ENCODE peak calls at places on chromosomes 5 and 9, in eight cellular contexts. M is PC-3, X is transverse colon, I is adipocyte, O is fibroblast of lung, J is colonic mucosa, Y is lower lobe of right lung, B is mucosa of descending colon. R is an unnamed sample. For H3K4me1, the result is how much of the 10 kb centered on the place peaks cover.

GRCh38 chr5:55694152-55694830 is 17.8 kb downstream of the SLC38A9 start:
- DNase-seq in X (no peak), I (peak), J (no peak), Y (no peak), O (peak), M (peak), B (no peak), R (no peak)

GRCh38 chr5:172834570-172835245 is 657 bp downstream of the ERGIC1 start:
- DNase-seq in O (no peak), B (peak), X (peak), I (peak), J (no peak), M (no peak), Y (no peak), R (no peak)

GRCh38 chr5:20331826-20332225 is 343.8 kb upstream of the CDH18 start:
- DNase-seq in M (no peak), Y (no peak), I (no peak), X (no peak), J (no peak), B (no peak), O (no peak), R (no peak)

GRCh38 chr9:137710751-137711150 is 91.9 kb downstream of the EHMT1 start:
- DNase-seq in J (no peak), M (no peak), I (no peak), X (no peak), O (peak), B (no peak), Y (no peak), R (no peak)

GRCh38 chr5:1523793-1524480 is at the start of gene LPCAT1:
- DNase-seq in O (peak), J (peak), I (peak), B (peak), Y (peak), M (peak), X (peak), R (peak)

GRCh38 chr5:114101153-114101552 is 260.7 kb upstream of the KCNN2 start:
- DNase-seq in J (peak), B (peak), M (peak), X (no peak), Y (no peak), I (peak), O (peak), R (no peak)

GRCh38 chr9:93017621-93018020 is 40.9 kb upstream of the SUSD3 start:
- DNase-seq in O (no peak), I (no peak), M (no peak), X (no peak), B (no peak), J (no peak), Y (no peak), R (no peak)

GRCh38 chr9:4793412-4794005 is 765 bp downstream of the RCL1 start:
- DNase-seq in X (no peak), B (no peak), Y (no peak), I (no peak), J (no peak), M (no peak), O (peak), R (no peak)

GRCh38 chr5:1011226-1011631 is 2.6 kb downstream of the NKD2 start:
- DNase-seq in I (no peak), O (no peak), B (peak), Y (peak), M (peak), J (peak), X (peak), R (peak)

GRCh38 chr5:14512574-14512973 is 69.0 kb upstream of the OTULINL start:
- DNase-seq in O (no peak), Y (no peak), J (no peak), X (no peak), I (no peak), M (no peak), B (no peak), R (no peak)

GRCh38 chr9:101999441-101999840 is 261.0 kb upstream of the GRIN3A start:
- DNase-seq in O (no peak), I (no peak), J (no peak), Y (no peak), M (no peak), B (no peak), X (no peak), R (no peak)

GRCh38 chr5:93224624-93225023 is 356.4 kb downstream of the NR2F1-AS1 start:
- DNase-seq in I (no peak), X (no peak), J (no peak), Y (no peak), B (no peak), M (no peak), O (no peak), R (no peak)

GRCh38 chr5:98349251-98349989 is 424.0 kb upstream of the RGMB start:
- DNase-seq in O (peak), X (no peak), B (no peak), J (no peak), Y (no peak), M (peak), I (peak), R (no peak)

GRCh38 chr9:21813575-21814473 is 11.4 kb downstream of the MTAP start:
- DNase-seq in J (peak), X (peak), M (peak), O (peak), I (peak), Y (peak), B (peak), R (peak)

GRCh38 chr5:125237026-125237425 is 490.6 kb upstream of the ZNF608 start:
- DNase-seq in O (no peak), M (no peak), B (no peak), X (no peak), Y (no peak), I (no peak), J (no peak), R (no peak)

GRCh38 chr5:66239034-66239433 is 94.9 kb downstream of the SREK1 start:
- DNase-seq in Y (no peak), J (no peak), B (no peak), I (no peak), X (no peak), O (no peak), M (peak), R (no peak)

GRCh38 chr5:83895860-83896259 is 175.2 kb upstream of the HAPLN1 start:
- DNase-seq in Y (no peak), O (peak), B (no peak), M (no peak), J (no peak), X (no peak), I (no peak), R (no peak)

GRCh38 chr5:131749138-131749537 is 47.7 kb downstream of the FNIP1 start:
- DNase-seq in Y (no peak), O (peak), B (no peak), J (no peak), M (peak), I (no peak), X (no peak), R (no peak)

GRCh38 chr9:89923961-89924504 is 319.2 kb downstream of the GADD45G start:
- DNase-seq in Y (no peak), B (no peak), J (no peak), X (no peak), I (no peak), M (peak), O (peak), R (no peak)

GRCh38 chr5:32195265-32195664 is 21.1 kb upstream of the GOLPH3 start:
- DNase-seq in O (no peak), X (no peak), Y (no peak), M (no peak), J (no peak), B (no peak), I (no peak), R (no peak)

GRCh38 chr9:81690251-81690851 is 1.0 kb upstream of the TLE1 start:
- DNase-seq in O (no peak), M (peak), J (peak), Y (peak), B (peak), I (peak), X (peak), R (no peak)

GRCh38 chr9:77772641-77773040 is 124.5 kb upstream of the GNA14 start:
- DNase-seq in O (no peak), J (no peak), X (no peak), M (no peak), I (no peak), B (no peak), Y (no peak), R (no peak)

GRCh38 chr5:57494104-57495098 is 11.8 kb upstream of the ACTBL2 start:
- DNase-seq in I (peak), M (peak), B (peak), X (peak), Y (peak), J (peak), O (peak), R (peak)

GRCh38 chr9:127723450-127723849 is 7.6 kb downstream of the TTC16 start:
- DNase-seq in M (peak), X (peak), J (peak), I (peak), B (no peak), O (peak), Y (no peak), R (no peak)

GRCh38 chr9:19522558-19522957 is 113.7 kb downstream of the ACER2 start:
- DNase-seq in J (no peak), O (no peak), B (no peak), I (no peak), M (no peak), X (no peak), Y (no peak), R (no peak)
- H3K4me3 ChIP-seq in J (no peak), O (no peak), B (no peak), I (no peak), M (no peak), X (no peak), Y (no peak), R (no peak)

GRCh38 chr9:129027685-129028191 is 393 bp downstream of the SH3GLB2 start:
- DNase-seq in B (peak), J (no peak), X (peak), O (no peak), Y (peak), M (peak), I (no peak), R (peak)
- H3K4me1 ChIP-seq in B (under half), J (under half), X (under half), O (under half), Y (under half), M (under half), I (under half), R (under half)

DNA sequence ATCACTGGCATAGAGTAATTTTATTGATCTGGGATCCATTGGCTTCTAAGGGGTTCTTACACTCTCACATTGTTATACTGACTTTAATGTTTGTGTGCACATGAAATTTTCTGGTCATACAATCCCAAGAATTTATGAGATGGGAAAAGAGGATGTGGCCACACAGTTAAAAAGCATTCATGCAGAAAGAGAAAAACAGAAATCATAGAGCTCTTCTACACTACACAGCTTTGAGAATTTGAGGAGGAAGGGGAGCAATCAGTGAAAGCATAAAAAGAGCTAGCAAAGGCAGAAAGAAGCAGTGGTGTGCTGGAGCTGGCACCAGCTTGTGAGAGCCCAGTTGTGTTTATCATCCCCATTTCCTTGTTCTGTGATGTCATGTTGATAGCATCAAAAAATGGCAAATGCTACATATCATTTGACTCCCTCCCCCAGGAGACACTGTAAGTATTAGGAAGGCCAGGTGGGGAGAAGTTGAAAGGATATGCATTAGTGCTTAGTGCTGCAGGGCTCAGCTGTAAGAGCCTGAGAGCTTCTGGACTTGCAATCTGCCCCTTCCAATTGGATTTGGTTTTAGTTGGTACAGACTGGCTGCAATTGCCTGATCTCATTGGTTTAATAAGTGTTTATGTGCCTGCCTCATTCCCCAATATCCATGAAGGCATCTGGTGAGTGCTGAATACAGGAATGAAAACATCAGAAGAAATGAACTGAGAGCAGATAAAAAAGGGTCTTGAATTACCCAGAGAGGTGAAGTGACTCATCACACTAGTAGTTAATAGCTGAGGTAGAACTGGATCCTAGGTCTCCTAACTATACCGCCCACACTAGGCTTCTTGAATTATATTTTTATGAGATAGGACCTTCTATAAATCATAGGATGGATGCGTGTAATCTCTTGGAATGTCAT is 30.9 kb downstream of the RHOBTB3 start:
- DNase-seq in O (peak), I (no peak), M (peak), J (no peak), B (no peak), X (no peak), Y (no peak), R (no peak)
- H3K4me3 ChIP-seq in O (no peak), I (no peak), M (no peak), J (no peak), B (no peak), X (no peak), Y (no peak), R (no peak)

GRCh38 chr9:35561468-35562261 is 43.4 kb upstream of the TESK1 start:
- DNase-seq in B (no peak), J (no peak), Y (no peak), I (no peak), X (no peak), M (no peak), O (no peak), R (no peak)

GRCh38 chr9:35558185-35558584 is 46.9 kb upstream of the TESK1 start:
- DNase-seq in O (no peak), I (no peak), J (no peak), M (no peak), X (no peak), Y (no peak), B (no peak), R (no peak)

GRCh38 chr9:35557330-35557729 is 47.7 kb upstream of the TESK1 start:
- DNase-seq in M (no peak), B (no peak), X (no peak), I (no peak), J (no peak), Y (no peak), O (no peak), R (no peak)

GRCh38 chr9:35560625-35561337 is 44.3 kb upstream of the TESK1 start:
- DNase-seq in J (no peak), M (no peak), O (no peak), I (no peak), B (no peak), X (no peak), Y (no peak), R (no peak)

DNA sequence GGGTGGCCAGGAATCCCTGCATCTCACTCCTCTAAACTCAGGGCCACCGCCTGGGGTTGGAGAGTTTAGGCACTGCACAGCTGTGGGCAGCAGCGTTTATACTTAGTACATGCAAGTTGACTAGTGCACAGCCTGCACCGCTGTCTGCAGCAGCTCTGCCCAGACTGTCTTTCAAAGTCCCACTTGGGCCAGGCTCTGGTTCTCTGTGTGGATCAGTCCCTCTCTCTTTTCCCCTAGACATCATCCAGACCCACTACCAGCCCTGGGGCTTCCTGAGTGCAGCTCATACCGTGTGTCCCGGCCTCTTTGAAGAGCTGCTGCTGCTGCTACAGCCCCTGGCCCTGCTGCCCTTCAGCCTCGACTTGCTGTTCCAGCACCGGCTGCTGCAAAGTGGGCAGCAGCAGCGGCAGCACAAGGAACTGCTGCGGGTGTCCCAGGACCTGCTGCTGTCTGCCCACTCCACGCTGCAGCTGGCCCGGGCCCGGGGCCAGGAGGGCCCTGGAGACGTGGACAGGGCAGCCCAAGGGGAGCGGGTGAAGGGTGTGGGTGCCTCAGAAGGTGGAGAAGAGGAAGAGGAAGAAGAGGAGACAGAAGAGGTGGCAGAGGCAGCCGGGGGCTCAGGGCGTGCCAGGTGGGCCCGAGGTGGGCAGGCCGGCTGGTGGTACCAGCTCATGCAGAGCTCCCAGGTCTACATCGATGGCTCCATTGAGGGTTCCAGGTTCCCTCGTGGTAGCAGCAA is 45.1 kb upstream of the TESK1 start:
- DNase-seq in O (no peak), J (no peak), Y (no peak), X (no peak), M (no peak), B (no peak), I (no peak), R (no peak)
- H3K4me1 ChIP-seq in O (under half), J (under half), Y (under half), X (under half), M (under half), B (under half), I (under half), R (under half)

GRCh38 chr5:51395666-51396356 is 12.6 kb downstream of the ISL1 start:
- DNase-seq in B (no peak), X (no peak), Y (no peak), I (no peak), J (no peak), M (no peak), O (no peak), R (no peak)

GRCh38 chr5:51396797-51397196 is 13.5 kb downstream of the ISL1 start:
- DNase-seq in X (no peak), Y (no peak), M (peak), I (no peak), O (no peak), J (no peak), B (no peak), R (no peak)

GRCh38 chr5:51394609-51395008 is 11.4 kb downstream of the ISL1 start:
- DNase-seq in Y (no peak), X (no peak), B (no peak), O (no peak), J (no peak), I (no peak), M (no peak), R (no peak)

GRCh38 chr5:51392689-51393199 is 9.5 kb downstream of the ISL1 start:
- DNase-seq in Y (no peak), X (no peak), I (no peak), J (no peak), M (no peak), O (no peak), B (no peak), R (no peak)

DNA sequence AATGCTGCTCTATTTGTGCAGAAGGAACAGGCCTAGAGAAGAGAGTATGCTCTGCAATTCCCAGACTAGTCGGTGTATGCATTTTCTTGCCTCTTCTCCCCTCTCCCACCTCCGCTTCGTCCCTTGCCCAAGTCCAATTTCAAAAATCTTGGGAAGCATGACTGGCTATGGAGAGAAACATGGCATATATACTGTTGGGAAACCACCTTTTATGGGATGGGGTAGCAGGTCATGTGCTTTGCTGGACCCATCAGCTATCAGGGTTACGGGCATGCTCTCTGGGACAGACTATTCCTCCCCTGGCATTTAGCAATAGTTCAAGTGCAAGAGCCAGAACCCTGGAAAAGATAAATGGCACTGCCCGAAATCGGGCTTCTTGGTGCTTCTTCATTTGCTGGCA is 12.0 kb downstream of the ISL1 start:
- DNase-seq in J (no peak), M (no peak), X (no peak), I (no peak), Y (no peak), B (no peak), O (no peak), R (no peak)
- H3K4me3 ChIP-seq in J (no peak), M (no peak), X (no peak), I (no peak), Y (no peak), B (no peak), O (no peak), R (no peak)

DNA sequence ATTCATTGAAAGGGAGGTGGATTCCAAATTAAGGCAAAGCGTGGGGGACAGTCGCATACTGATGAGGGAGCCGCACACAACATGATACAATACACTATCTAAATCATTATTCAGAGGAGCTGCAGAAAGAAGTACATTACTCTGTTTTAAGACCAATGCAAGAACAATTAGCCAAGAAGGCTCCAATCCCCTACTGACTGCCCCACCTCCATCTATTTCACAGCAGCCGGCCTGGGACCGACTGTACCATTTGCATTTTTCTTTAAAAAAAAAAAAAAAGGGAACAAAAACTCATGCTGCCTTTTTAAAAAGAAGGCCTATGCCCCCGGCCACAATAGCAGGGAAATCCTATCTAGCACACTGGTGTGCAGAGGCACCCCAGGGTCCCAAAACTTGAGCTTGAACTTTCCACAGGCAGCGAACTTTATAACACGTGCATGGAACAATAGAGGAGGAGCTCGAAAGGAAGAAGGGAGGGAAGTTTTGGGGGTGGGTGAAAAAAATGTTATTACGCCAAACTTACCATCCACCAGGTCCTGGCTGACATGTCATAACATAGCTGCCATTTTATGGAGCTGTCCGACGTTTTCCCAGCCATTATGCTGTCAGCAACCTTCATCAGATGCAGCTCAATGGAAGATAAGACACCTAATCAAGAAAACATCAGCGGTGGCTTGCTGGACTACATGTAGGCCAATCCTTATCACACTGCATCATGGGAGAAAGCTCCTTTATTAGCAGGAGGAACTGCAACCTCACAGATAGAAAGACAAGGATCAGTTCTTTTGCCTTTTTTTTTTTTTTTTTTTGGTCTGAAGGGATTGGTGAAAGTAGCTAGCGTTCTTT is 161.6 kb downstream of the ZDHHC21 start:
- DNase-seq in X (no peak), I (no peak), J (no peak), O (no peak), Y (no peak), B (no peak), M (no peak), R (no peak)
- H3K4me1 ChIP-seq in X (under half), I (under half), J (under half), O (under half), Y (under half), B (under half), M (under half), R (under half)

DNA sequence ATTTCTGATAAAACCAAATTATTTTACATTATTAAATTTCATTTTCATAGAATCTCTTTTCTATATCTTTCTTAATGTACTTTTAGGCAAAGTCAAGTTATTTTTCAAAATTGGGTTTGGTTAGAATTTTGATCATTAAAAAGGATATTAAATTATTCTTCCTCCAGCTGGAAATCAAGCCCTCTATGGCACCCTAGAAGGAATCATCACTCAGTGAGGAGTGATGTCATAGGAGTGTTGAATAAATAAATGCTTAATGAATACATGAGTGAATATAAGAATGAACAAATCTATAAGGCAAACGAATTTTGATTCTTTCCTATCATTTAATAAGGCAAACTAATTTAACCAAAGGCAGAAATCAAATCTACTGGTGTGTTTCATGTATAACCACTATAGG is 639.9 kb downstream of the PDE4D start:
- DNase-seq in X (no peak), O (no peak), Y (no peak), I (no peak), M (no peak), J (no peak), B (no peak), R (no peak)
- H3K4me3 ChIP-seq in X (no peak), O (no peak), Y (no peak), I (no peak), M (no peak), J (no peak), B (no peak), R (no peak)

R was measured in left ventricle myocardium inferior.